ENCODE peak calls at places on chromosomes 16 and 17, in seven cellular contexts. O, A, V, X, Q, M and N are unnamed samples.

GRCh38 chr17:82632461-82632860 is 15.8 kb downstream of the WDR45B start:
- DNase-seq in O (no peak), A (no peak), V (no peak), X (no peak), Q (no peak), M (no peak), N (no peak)

GRCh38 chr17:70137451-70138230 is 31.7 kb upstream of the KCNJ2 start:
- DNase-seq in O (peak), A (no peak), V (no peak), X (peak), Q (no peak), M (peak), N (no peak)

GRCh38 chr17:57489321-57489720 is 233.0 kb downstream of the MSI2 start:
- DNase-seq in O (no peak), A (no peak), V (no peak), X (no peak), Q (no peak), M (no peak), N (no peak)

GRCh38 chr17:44383861-44384260 is 5.6 kb downstream of the ITGA2B start:
- DNase-seq in O (no peak), A (no peak), V (no peak), X (no peak), Q (no peak), M (no peak), N (no peak)

GRCh38 chr17:55175788-55176425 is 88.9 kb upstream of the HLF start:
- DNase-seq in O (no peak), A (no peak), V (no peak), X (no peak), Q (no peak), M (no peak), N (no peak)

GRCh38 chr16:50505115-50505514 is 43.1 kb upstream of the NKD1 start:
- DNase-seq in O (no peak), A (no peak), V (no peak), X (no peak), Q (no peak), M (no peak), N (no peak)

GRCh38 chr17:47305302-47305923 is 18.3 kb upstream of the EFCAB13 start:
- DNase-seq in O (no peak), A (no peak), V (no peak), X (peak), Q (no peak), M (no peak), N (no peak)

GRCh38 chr17:77228224-77229215 is 87.8 kb downstream of the SEC14L1 start:
- DNase-seq in O (no peak), A (no peak), V (peak), X (no peak), Q (no peak), M (no peak), N (no peak)

GRCh38 chr16:50622643-50623369 is 58.3 kb downstream of the SNX20 start:
- DNase-seq in O (no peak), A (no peak), V (no peak), X (no peak), Q (no peak), M (no peak), N (no peak)

GRCh38 chr16:54160939-54161897 is 125.4 kb downstream of the IRX3 start:
- DNase-seq in O (no peak), A (no peak), V (no peak), X (no peak), Q (no peak), M (no peak), N (no peak)

GRCh38 chr17:73820686-73821448 is 176.6 kb upstream of the SDK2 start:
- DNase-seq in O (no peak), A (peak), V (no peak), X (no peak), Q (no peak), M (no peak), N (no peak)

GRCh38 chr16:24534634-24535033 is 4.7 kb upstream of the RBBP6 start:
- DNase-seq in O (no peak), A (no peak), V (no peak), X (no peak), Q (no peak), M (no peak), N (no peak)

GRCh38 chr16:16064874-16065384 is 115.5 kb downstream of the ABCC1 start:
- DNase-seq in O (no peak), A (no peak), V (no peak), X (no peak), Q (no peak), M (no peak), N (no peak)

GRCh38 chr17:44501866-44502265 is 1.3 kb downstream of the GPATCH8 start:
- DNase-seq in O (no peak), A (no peak), V (no peak), X (no peak), Q (no peak), M (no peak), N (no peak)

GRCh38 chr16:50153648-50154368 is 702 bp downstream of the TENT4B start:
- DNase-seq in O (no peak), A (peak), V (peak), X (no peak), Q (peak), M (no peak), N (no peak)

GRCh38 chr16:47604306-47604705 is 143.2 kb downstream of the PHKB start:
- DNase-seq in O (no peak), A (no peak), V (no peak), X (no peak), Q (no peak), M (no peak), N (no peak)

GRCh38 chr17:63503330-63503685 is 19.9 kb upstream of the KCNH6 start:
- DNase-seq in O (no peak), A (no peak), V (no peak), X (no peak), Q (no peak), M (no peak), N (no peak)

GRCh38 chr16:89054714-89055113 is 38.9 kb upstream of the ACSF3 start:
- DNase-seq in O (no peak), A (no peak), V (no peak), X (no peak), Q (no peak), M (no peak), N (no peak)

GRCh38 chr17:82101767-82102679 is 4.0 kb upstream of the FASN start:
- DNase-seq in O (no peak), A (no peak), V (no peak), X (no peak), Q (no peak), M (peak), N (no peak)

GRCh38 chr17:70017112-70017511 is 57.9 kb upstream of the KCNJ16 start:
- DNase-seq in O (no peak), A (no peak), V (no peak), X (no peak), Q (no peak), M (no peak), N (no peak)

GRCh38 chr17:83189673-83190385 is 110.4 kb downstream of the METRNL start:
- DNase-seq in O (peak), A (no peak), V (peak), X (no peak), Q (no peak), M (peak), N (no peak)

GRCh38 chr16:66357523-66357928 is 9.0 kb upstream of the CDH5 start:
- DNase-seq in O (peak), A (peak), V (no peak), X (peak), Q (peak), M (peak), N (no peak)

GRCh38 chr17:81868674-81869220 is 2.4 kb downstream of the ARHGDIA start:
- DNase-seq in O (no peak), A (no peak), V (peak), X (peak), Q (no peak), M (peak), N (no peak)

GRCh38 chr16:81279375-81279774 is 35.4 kb upstream of the GAN start:
- DNase-seq in O (no peak), A (no peak), V (no peak), X (no peak), Q (no peak), M (no peak), N (no peak)

GRCh38 chr16:2428051-2428786 is 1.0 kb upstream of the CCNF start:
- DNase-seq in O (peak), A (peak), V (peak), X (no peak), Q (peak), M (peak), N (no peak)

GRCh38 chr17:7587420-7587786 is 2.5 kb downstream of the SOX15 start:
- DNase-seq in O (no peak), A (no peak), V (no peak), X (peak), Q (no peak), M (no peak), N (no peak)

GRCh38 chr16:70478912-70479341 is 24.5 kb downstream of the FCSK start:
- DNase-seq in O (no peak), A (no peak), V (no peak), X (no peak), Q (no peak), M (no peak), N (no peak)

GRCh38 chr16:11674818-11675560 is 6.7 kb downstream of the SNN start:
- DNase-seq in O (no peak), A (no peak), V (no peak), X (no peak), Q (no peak), M (no peak), N (no peak)

GRCh38 chr17:55705847-55706246 is 16.8 kb downstream of the TMEM100 start:
- DNase-seq in O (no peak), A (no peak), V (no peak), X (no peak), Q (no peak), M (no peak), N (no peak)

GRCh38 chr16:86120201-86120981 is 221.4 kb downstream of the IRF8 start:
- DNase-seq in O (no peak), A (no peak), V (no peak), X (no peak), Q (no peak), M (no peak), N (no peak)

GRCh38 chr17:45718791-45719190 is 65.3 kb upstream of the CRHR1 start:
- DNase-seq in O (no peak), A (no peak), V (no peak), X (no peak), Q (no peak), M (no peak), N (no peak)

GRCh38 chr17:45722161-45722560 is 62.0 kb upstream of the CRHR1 start:
- DNase-seq in O (no peak), A (peak), V (peak), X (no peak), Q (peak), M (no peak), N (no peak)

GRCh38 chr17:45720386-45720785 is 63.7 kb upstream of the CRHR1 start:
- DNase-seq in O (no peak), A (no peak), V (no peak), X (no peak), Q (no peak), M (no peak), N (no peak)

GRCh38 chr17:45715787-45716186 is 68.3 kb upstream of the CRHR1 start:
- DNase-seq in O (no peak), A (no peak), V (no peak), X (no peak), Q (no peak), M (no peak), N (no peak)

DNA sequence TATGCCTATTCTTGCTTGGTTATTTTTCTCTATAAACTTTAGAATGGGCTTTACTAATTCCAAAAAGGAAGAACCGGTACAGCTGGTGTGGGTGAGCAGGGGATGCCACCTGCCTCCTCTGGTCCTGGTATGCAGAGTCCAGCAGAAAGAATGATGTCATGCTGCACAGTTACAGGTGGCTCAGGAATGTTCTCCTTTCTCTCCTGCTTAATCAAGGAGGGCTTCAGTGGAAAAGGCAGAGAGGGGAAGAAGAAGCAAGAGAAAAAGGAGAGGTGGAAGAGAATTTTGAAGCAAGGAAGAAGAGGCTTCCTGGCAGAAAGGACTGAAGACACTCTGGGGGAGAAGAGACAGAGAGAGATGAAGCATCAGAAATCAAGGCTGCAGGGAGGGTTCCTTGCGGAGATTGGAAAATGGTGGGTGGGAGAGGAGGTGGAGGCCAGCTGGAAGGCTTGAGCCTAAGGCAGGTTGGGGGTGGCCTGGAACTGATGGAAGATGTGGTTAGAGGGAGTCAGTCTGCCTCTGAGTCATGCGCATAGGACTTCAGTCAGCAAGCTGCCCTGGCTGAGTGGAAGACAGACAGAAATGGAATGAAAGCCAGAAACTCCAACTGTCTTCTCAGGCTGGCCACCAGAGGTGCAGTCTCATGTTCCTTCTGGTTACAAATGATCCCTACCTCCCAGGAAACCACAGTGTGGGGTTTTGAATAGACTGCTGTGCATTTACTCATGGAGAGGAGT is 64.6 kb upstream of the CRHR1 start:
- DNase-seq in O (no peak), A (no peak), V (no peak), X (peak), Q (peak), M (no peak), N (no peak)
- TF ChIP-seq CTCF in O (no peak), A (peak), V (no peak), X (peak), Q (peak), M (no peak), N (no peak)

GRCh38 chr17:688100-688989 is 26.3 kb downstream of the VPS53 start:
- DNase-seq in O (no peak), A (no peak), V (no peak), X (no peak), Q (peak), M (no peak), N (no peak)
- TF ChIP-seq CTCF in O (no peak), A (peak), V (peak), X (peak), Q (peak), M (no peak), N (no peak)

GRCh38 chr16:603221-603620 is 13.4 kb downstream of the RAB40C start:
- DNase-seq in O (no peak), A (no peak), V (no peak), X (no peak), Q (no peak), M (no peak), N (no peak)

GRCh38 chr16:598823-599739 is 9.2 kb downstream of the RAB40C start:
- DNase-seq in O (no peak), A (no peak), V (no peak), X (no peak), Q (no peak), M (no peak), N (no peak)

GRCh38 chr16:596736-597060 is 6.8 kb downstream of the RAB40C start:
- DNase-seq in O (no peak), A (no peak), V (no peak), X (no peak), Q (no peak), M (no peak), N (no peak)

GRCh38 chr16:595942-596735 is 6.3 kb downstream of the RAB40C start:
- DNase-seq in O (no peak), A (no peak), V (no peak), X (no peak), Q (no peak), M (no peak), N (no peak)

GRCh38 chr16:600781-601180 is 10.9 kb downstream of the RAB40C start:
- DNase-seq in O (no peak), A (no peak), V (no peak), X (no peak), Q (no peak), M (no peak), N (no peak)
- TF ChIP-seq CTCF in O (no peak), A (peak), V (no peak), X (peak), Q (no peak), M (no peak), N (no peak)

DNA sequence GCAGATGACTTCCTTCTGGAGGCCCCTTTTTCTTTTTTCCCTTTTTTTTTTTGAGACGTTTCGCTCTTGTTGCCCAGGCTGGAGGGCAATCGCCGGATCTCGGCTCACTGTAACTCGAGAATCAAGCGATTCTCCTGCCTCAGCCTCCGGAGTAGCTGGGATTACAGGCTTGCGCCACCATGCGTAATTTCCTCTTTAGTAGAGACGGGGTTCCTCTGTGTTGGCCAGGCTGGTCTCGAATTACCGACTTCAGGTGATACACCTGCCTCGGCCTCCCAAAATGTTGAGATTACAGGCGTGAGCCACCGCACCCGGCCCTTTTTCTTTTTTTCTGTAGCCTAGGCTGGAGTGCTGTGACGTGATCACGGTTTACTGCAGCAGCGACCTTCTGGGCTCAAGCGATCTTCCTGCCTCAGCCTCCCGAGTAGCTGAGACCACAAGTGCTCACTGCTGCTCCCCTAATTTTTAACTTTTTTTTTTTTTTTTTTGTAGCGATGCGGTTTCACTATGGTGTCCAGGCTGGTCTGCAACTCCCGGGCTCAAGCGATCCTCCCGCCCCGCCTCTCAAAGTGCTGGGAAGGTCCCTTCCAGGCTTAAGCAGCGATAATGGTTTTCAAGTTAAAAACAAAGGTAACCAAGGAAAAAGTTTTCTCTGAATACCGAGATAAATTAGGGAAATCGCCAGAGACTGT is 956 bp upstream of the IST1 start:
- DNase-seq in O (peak), A (peak), V (peak), X (no peak), Q (peak), M (peak), N (peak)
- TF ChIP-seq CTCF in O (no peak), A (no peak), V (no peak), X (no peak), Q (no peak), M (peak), N (no peak)

GRCh38 chr16:31356566-31357323 is 1.8 kb downstream of the ITGAX start:
- DNase-seq in O (no peak), A (no peak), V (peak), X (no peak), Q (peak), M (no peak), N (no peak)
- TF ChIP-seq CTCF in O (no peak), A (no peak), V (no peak), X (no peak), Q (no peak), M (no peak), N (no peak)

GRCh38 chr17:6534846-6535514 is 21.4 kb downstream of the PITPNM3 start:
- DNase-seq in O (no peak), A (no peak), V (peak), X (no peak), Q (no peak), M (no peak), N (no peak)
- TF ChIP-seq CTCF in O (no peak), A (no peak), V (no peak), X (no peak), Q (no peak), M (no peak), N (no peak)

GRCh38 chr17:4032738-4033137 is 68.5 kb upstream of the ATP2A3 start:
- DNase-seq in O (no peak), A (no peak), V (no peak), X (no peak), Q (no peak), M (no peak), N (no peak)
- TF ChIP-seq CTCF in O (no peak), A (no peak), V (no peak), X (no peak), Q (no peak), M (no peak), N (no peak)

GRCh38 chr16:56601325-56601724 is 7.1 kb upstream of the MT2A start:
- DNase-seq in O (no peak), A (no peak), V (no peak), X (no peak), Q (no peak), M (no peak), N (no peak)

GRCh38 chr16:56606071-56606687 is 2.2 kb upstream of the MT2A start:
- DNase-seq in O (no peak), A (no peak), V (no peak), X (no peak), Q (no peak), M (peak), N (no peak)

GRCh38 chr16:56604966-56605365 is 3.4 kb upstream of the MT2A start:
- DNase-seq in O (no peak), A (no peak), V (no peak), X (no peak), Q (no peak), M (no peak), N (no peak)

GRCh38 chr16:56605475-56605874 is 2.9 kb upstream of the MT2A start:
- DNase-seq in O (no peak), A (no peak), V (no peak), X (no peak), Q (no peak), M (no peak), N (no peak)

GRCh38 chr16:56603589-56603988 is 4.8 kb upstream of the MT2A start:
- DNase-seq in O (no peak), A (no peak), V (no peak), X (no peak), Q (peak), M (no peak), N (no peak)
- TF ChIP-seq CTCF in O (peak), A (peak), V (peak), X (peak), Q (no peak), M (peak), N (no peak)

GRCh38 chr17:41624208-41625101 is at the start of gene KRT17:
- DNase-seq in O (no peak), A (no peak), V (peak), X (no peak), Q (no peak), M (no peak), N (no peak)
- TF ChIP-seq CTCF in O (no peak), A (no peak), V (no peak), X (no peak), Q (no peak), M (no peak), N (no peak)